ENCODE peak calls at places on chromosomes 13 and 19, in seven cellular contexts. F is putamen; O is sciatic nerve; W is activated CD4-positive, alpha-beta T cell treated with anti-CD3 and anti-CD28 coated beads, Interleukin-2, amount 10 ng/mL, durations not matched to agents 7 days and 5 days; R is heart right ventricle; P is AG09319; C is nephron progenitor cell. M is an unnamed sample.

GRCh38 chr19:21823224-21823623 is 12.8 kb downstream of the ZNF43 start:
- DNase-seq in F (no peak), O (no peak), W (no peak), R (no peak), P (no peak), C (no peak), M (no peak)

GRCh38 chr19:16944626-16945363 is 56.0 kb downstream of the F2RL3 start:
- DNase-seq in F (no peak), O (no peak), W (no peak), R (peak; percentile 50), P (no peak), C (no peak), M (no peak)

GRCh38 chr13:34748078-34748477 is 194.0 kb upstream of the NBEA start:
- DNase-seq in F (peak; percentile 7), O (no peak), W (no peak), R (no peak), P (no peak), C (no peak), M (no peak)

GRCh38 chr13:25169951-25170553 is 2.0 kb downstream of the AMER2 start:
- DNase-seq in F (no peak), O (no peak), W (no peak), R (no peak), P (no peak), C (no peak), M (no peak)

GRCh38 chr19:3250675-3251074 is 26.2 kb downstream of the CELF5 start:
- DNase-seq in F (no peak), O (no peak), W (peak; percentile 35), R (no peak), P (no peak), C (peak; percentile 28), M (no peak)

GRCh38 chr13:37868691-37869505 is 674 bp downstream of the TRPC4 start:
- DNase-seq in F (no peak), O (no peak), W (no peak), R (no peak), P (no peak), C (peak; percentile 11), M (no peak)

GRCh38 chr19:1256646-1257474 is 8.5 kb downstream of the MIDN start:
- DNase-seq in F (no peak), O (peak; percentile 70), W (no peak), R (no peak), P (no peak), C (no peak), M (no peak)

GRCh38 chr13:102039264-102039663 is 362.6 kb downstream of the FGF14 start:
- DNase-seq in F (no peak), O (no peak), W (no peak), R (no peak), P (no peak), C (no peak), M (no peak)

GRCh38 chr13:101258071-101258470 is 158.2 kb downstream of the NALCN start:
- DNase-seq in F (no peak), O (no peak), W (peak; percentile 55), R (no peak), P (peak; percentile 23), C (peak; percentile 38), M (peak; percentile 44)

GRCh38 chr19:40277356-40277755 is 7.8 kb downstream of the AKT2 start:
- DNase-seq in F (no peak), O (no peak), W (no peak), R (no peak), P (no peak), C (no peak), M (no peak)

GRCh38 chr13:94239135-94239534 is 240.3 kb downstream of the DCT start:
- DNase-seq in F (peak; percentile 7), O (no peak), W (no peak), R (no peak), P (no peak), C (no peak), M (no peak)